ENCODE peak calls at places on chromosomes 7 and 10, in seven cellular contexts. V is choroid plexus epithelial cell, D is adrenal gland, X is SK-N-SH, M is kidney, G is fibroblast of pulmonary artery, A is psoas muscle. U is an unnamed sample.

GRCh38 chr10:22651276-22651980 is 63.0 kb downstream of the PIP4K2A start:
- DNase-seq in D (no peak), G (no peak), M (no peak), A (no peak), V (no peak), X (no peak), U (no peak)

GRCh38 chr7:10237306-10237705 is 736.4 kb upstream of the PHF14 start:
- DNase-seq in A (no peak), X (no peak), V (peak; percentile 23), D (no peak), M (no peak), G (peak; percentile 53), U (no peak)

GRCh38 chr7:48337012-48337621 is 165.9 kb downstream of the ABCA13 start:
- DNase-seq in X (peak; percentile 14), A (no peak), D (peak; percentile 9), M (no peak), G (peak; percentile 14), V (peak; percentile 75), U (peak; percentile 36)

GRCh38 chr10:34956756-34957155 is 133.4 kb downstream of the CUL2 start:
- DNase-seq in V (peak; percentile 14), A (no peak), D (no peak), G (no peak), X (no peak), M (peak; percentile 37), U (peak; percentile 7)

GRCh38 chr7:131327049-131327625 is 539 bp upstream of the MKLN1 start:
- DNase-seq in V (peak; percentile 71), M (no peak), D (peak; percentile 53), A (no peak), G (peak; percentile 84), X (peak; percentile 74), U (peak; percentile 80)

GRCh38 chr7:27151945-27152815 is at the start of gene HOXA3:
- DNase-seq in G (no peak), M (peak; percentile 92), V (no peak), A (peak; percentile 56), X (peak; percentile 54), D (peak; percentile 9), U (peak; percentile 85)

GRCh38 chr10:48948631-48949030 is 9.0 kb upstream of the LRRC18 start:
- DNase-seq in X (no peak), M (no peak), G (no peak), A (no peak), D (no peak), V (no peak), U (no peak)

GRCh38 chr10:125158528-125159485 is 1.6 kb downstream of the CTBP2 start:
- DNase-seq in V (peak; percentile 39), M (peak; percentile 82), A (peak; percentile 65), D (peak; percentile 66), G (peak; percentile 55), X (peak; percentile 81), U (peak; percentile 32)

GRCh38 chr10:21385996-21386620 is 139.4 kb downstream of the SKIDA1 start:
- DNase-seq in A (no peak), G (no peak), V (no peak), D (no peak), X (no peak), M (no peak), U (peak; percentile 17)

GRCh38 chr10:74645681-74646080 is 180.7 kb upstream of the KAT6B start:
- DNase-seq in G (no peak), M (no peak), D (no peak), A (no peak), X (no peak), V (no peak), U (no peak)

GRCh38 chr10:133411523-133412380 is 12.7 kb downstream of the SPRN start:
- DNase-seq in G (no peak), A (no peak), D (no peak), V (no peak), M (no peak), X (no peak), U (no peak)

GRCh38 chr10:100876575-100877158 is 36.1 kb upstream of the SLF2 start:
- DNase-seq in X (no peak), G (no peak), V (no peak), A (no peak), D (no peak), M (no peak), U (no peak)

GRCh38 chr7:117152213-117153007 is 170.4 kb downstream of the WNT2 start:
- DNase-seq in G (no peak), V (peak; percentile 26), X (no peak), M (no peak), D (no peak), A (no peak), U (no peak)

GRCh38 chr7:49766966-49767365 is 6.5 kb upstream of the VWC2 start:
- DNase-seq in G (no peak), V (no peak), X (no peak), A (no peak), D (no peak), M (no peak), U (no peak)

GRCh38 chr7:144606231-144606630 is 202.7 kb upstream of the NOBOX start:
- DNase-seq in D (no peak), G (peak; percentile 8), X (no peak), M (no peak), V (peak; percentile 30), A (no peak), U (no peak)

GRCh38 chr10:91587710-91588638 is 44.9 kb downstream of the PPP1R3C start:
- DNase-seq in X (no peak), V (peak; percentile 83), A (no peak), M (no peak), D (peak; percentile 54), G (peak; percentile 79), U (peak; percentile 93)

GRCh38 chr7:145478551-145478950 is 638.0 kb upstream of the CNTNAP2 start:
- DNase-seq in D (no peak), A (no peak), V (no peak), M (no peak), G (no peak), X (no peak), U (no peak)

GRCh38 chr7:1508277-1508758 is 4.1 kb upstream of the INTS1 start:
- DNase-seq in X (no peak), V (no peak), D (no peak), M (no peak), G (no peak), A (no peak), U (no peak)

GRCh38 chr7:105876964-105877601 is 684 bp upstream of the ATXN7L1 start:
- DNase-seq in G (peak; percentile 58), A (peak; percentile 39), M (peak; percentile 75), X (peak; percentile 71), V (peak; percentile 37), D (peak; percentile 52), U (peak; percentile 55)

GRCh38 chr7:129362528-129362927 is 71.7 kb upstream of the STRIP2 start:
- DNase-seq in D (no peak), A (no peak), V (no peak), X (no peak), M (no peak), G (no peak), U (no peak)

GRCh38 chr10:19832624-19833507 is 16.6 kb downstream of the PLXDC2 start:
- DNase-seq in G (no peak), V (peak; percentile 69), M (no peak), D (peak; percentile 44), X (no peak), A (no peak), U (peak; percentile 55)

DNA sequence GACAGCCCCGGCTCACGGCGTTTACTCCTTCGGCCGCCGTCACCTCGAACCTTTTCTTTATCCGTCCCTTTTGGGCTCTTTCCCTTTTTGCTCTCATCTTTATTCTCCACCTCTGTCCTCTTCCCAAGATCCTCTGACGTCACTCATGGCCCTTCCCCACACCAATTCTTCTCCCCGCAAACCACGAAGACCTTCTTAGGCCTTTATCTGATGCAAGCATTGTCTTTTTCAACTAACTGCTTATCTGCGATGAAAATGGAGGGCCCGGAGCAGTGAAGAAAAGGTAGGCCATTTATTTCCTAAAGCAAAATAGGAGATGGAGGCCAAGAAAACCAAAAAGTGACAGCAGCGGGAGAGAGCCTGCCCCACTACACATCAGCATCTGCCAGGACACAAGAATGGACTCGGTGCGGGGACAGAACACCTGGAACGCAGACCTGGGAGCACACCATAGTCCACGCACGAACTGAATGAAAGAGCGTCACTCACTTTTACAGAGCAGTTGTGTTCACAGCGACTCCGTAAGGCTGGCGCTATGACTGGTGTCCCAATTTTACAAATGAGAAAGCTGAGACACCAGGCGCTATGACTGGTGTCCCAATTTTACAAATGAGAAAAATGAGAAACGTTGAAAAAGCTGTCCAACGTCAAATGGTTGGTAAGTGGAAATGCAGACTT is 45.3 kb downstream of the ZNF777 start:
- DNase-seq in X (no peak), D (no peak), V (peak; percentile 53), G (peak; percentile 37), A (no peak), M (no peak), U (peak; percentile 57)
- H3K4me3 ChIP-seq in X (no peak overlapping the region), D (no peak overlapping the region), V (peak overlapping the region; percentile 52), G (peak overlapping the region; percentile 45), A (peak overlapping the region; percentile 46), M (peak overlapping the region; percentile 53), U (peak overlapping the region; percentile 55)

GRCh38 chr7:127239814-127240213 is 12.9 kb downstream of the GRM8 start:
- DNase-seq in G (no peak), X (no peak), M (no peak), D (no peak), V (no peak), A (no peak), U (no peak)
- TF ChIP-seq CTCF in G (no peak), X (peak; percentile 37), M (no peak), D (no peak), V (peak; percentile 1), A (no peak), U (peak; percentile 13)

DNA sequence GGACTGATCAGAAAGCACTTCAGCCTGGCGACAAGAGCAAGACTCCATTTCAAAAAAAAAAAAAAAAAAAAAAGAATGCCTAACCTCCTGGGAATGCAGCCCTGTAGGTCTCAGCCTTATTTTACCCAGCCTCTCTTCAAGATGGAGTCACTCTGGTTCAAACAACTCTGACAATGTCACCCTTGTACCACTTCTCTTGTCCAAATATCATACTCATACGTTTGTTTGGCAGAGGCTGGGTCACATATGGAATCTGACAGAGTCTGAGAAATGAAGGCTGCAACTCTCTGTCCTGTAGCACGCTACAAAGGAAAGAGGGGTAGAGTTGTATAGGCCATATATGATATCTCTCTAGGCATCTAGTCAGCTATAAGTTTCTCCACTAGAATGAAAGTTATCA is 58.6 kb upstream of the GSAP start:
- DNase-seq in M (no peak), V (no peak), G (no peak), X (no peak), A (no peak), D (no peak), U (no peak)
- H3K4me3 ChIP-seq in M (no peak overlapping the region), V (no peak overlapping the region), G (no peak overlapping the region), X (no peak overlapping the region), A (no peak overlapping the region), D (no peak overlapping the region), U (no peak overlapping the region)

GRCh38 chr7:42389697-42390096 is 152.7 kb upstream of the GLI3 start:
- DNase-seq in A (no peak), M (no peak), V (no peak), D (no peak), X (no peak), G (no peak), U (no peak)

GRCh38 chr7:42380411-42380810 is 143.4 kb upstream of the GLI3 start:
- DNase-seq in G (peak; percentile 38), X (no peak), D (no peak), A (no peak), V (peak; percentile 21), M (no peak), U (peak; percentile 19)

DNA sequence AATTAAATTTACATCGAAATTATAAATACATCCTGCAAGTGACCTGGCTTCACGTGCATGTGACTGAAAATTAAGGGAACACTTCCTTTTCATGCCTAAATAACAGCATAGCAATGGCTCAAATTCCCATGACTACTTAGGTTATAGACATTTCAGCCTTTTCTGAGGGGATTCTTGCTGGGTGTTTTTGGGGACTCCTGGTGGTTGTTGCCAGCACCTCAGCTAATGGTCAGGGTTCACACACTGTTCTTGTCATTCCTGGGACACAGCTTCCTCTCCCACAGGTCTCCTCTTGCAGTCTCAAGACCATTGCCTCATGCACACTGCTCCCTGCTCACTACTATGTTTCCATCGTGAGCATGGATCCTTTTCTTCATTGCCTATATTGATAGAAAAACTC is 148.9 kb upstream of the GLI3 start:
- DNase-seq in M (no peak), D (no peak), X (no peak), A (no peak), G (peak; percentile 3), V (no peak), U (no peak)
- TF ChIP-seq CTCF in M (no peak), D (no peak), X (peak; percentile 31), A (no peak), G (no peak), V (peak; percentile 29), U (peak; percentile 45)